ENCODE peak calls at places on chromosomes 4 and X, in six cellular contexts. D, V, Q, T, K and H are unnamed samples.

GRCh38 chrX:110941906-110942305 is 146.3 kb upstream of the CHRDL1 start:
- DNase-seq in T (no peak), K (no peak), V (no peak), D (no peak), Q (no peak), H (no peak)

GRCh38 chr4:148284526-148285193 is 157.6 kb downstream of the NR3C2 start:
- DNase-seq in K (no peak), Q (no peak), V (no peak), T (peak; percentile 6), D (no peak), H (no peak)

GRCh38 chrX:42149281-42149680 is 225.9 kb upstream of the CASK start:
- DNase-seq in D (no peak), V (no peak), Q (no peak), T (no peak), K (no peak), H (no peak)

GRCh38 chr4:122045533-122045932 is 93.7 kb upstream of the TRPC3 start:
- DNase-seq in D (no peak), K (no peak), V (peak; percentile 75), Q (no peak), T (peak; percentile 97), H (no peak)

GRCh38 chrX:108209006-108209554 is 117.5 kb downstream of the ATG4A start:
- DNase-seq in Q (no peak), V (peak; percentile 43), K (no peak), T (no peak), D (no peak), H (no peak)

GRCh38 chrX:51336584-51336983 is 4.0 kb downstream of the NUDT10 start:
- DNase-seq in T (peak; percentile 47), V (peak; percentile 54), K (no peak), D (no peak), Q (peak; percentile 5), H (no peak)

GRCh38 chr4:125689839-125690238 is 375.1 kb downstream of the FAT4 start:
- DNase-seq in T (no peak), D (no peak), V (no peak), Q (no peak), K (no peak), H (no peak)

GRCh38 chrX:36640232-36640631 is 367.9 kb upstream of the FAM47C start:
- DNase-seq in K (no peak), D (no peak), Q (no peak), T (no peak), V (no peak), H (no peak)

GRCh38 chr4:19707876-19708275 is 543.8 kb upstream of the SLIT2 start:
- DNase-seq in D (no peak), T (no peak), Q (no peak), V (no peak), K (no peak), H (no peak)

GRCh38 chr4:12968345-12968744 is 515.8 kb downstream of the RAB28 start:
- DNase-seq in K (no peak), D (no peak), T (no peak), V (no peak), Q (no peak), H (no peak)

GRCh38 chrX:50579955-50580354 is 109.3 kb upstream of the DGKK start:
- DNase-seq in Q (peak; percentile 7), D (no peak), K (no peak), T (peak; percentile 74), V (peak; percentile 64), H (no peak)

GRCh38 chr4:95106408-95106928 is 348.7 kb downstream of the BMPR1B start:
- DNase-seq in T (peak; percentile 28), V (no peak), D (no peak), Q (no peak), K (no peak), H (no peak)

GRCh38 chr4:13906727-13907126 is 279.2 kb upstream of the BOD1L1 start:
- DNase-seq in T (no peak), D (no peak), V (no peak), Q (no peak), K (no peak), H (no peak)

GRCh38 chrX:7242613-7243012 is 94.7 kb upstream of the PUDP start:
- DNase-seq in T (no peak), K (no peak), Q (no peak), V (no peak), D (no peak), H (no peak)

GRCh38 chrX:53714580-53715335 is 28.2 kb upstream of the HUWE1 start:
- DNase-seq in V (no peak), K (no peak), T (peak; percentile 89), Q (no peak), D (no peak), H (peak; percentile 55)

GRCh38 chrX:40108084-40108958 is 10.6 kb upstream of the BCOR start:
- DNase-seq in Q (no peak), D (peak; percentile 76), V (peak; percentile 81), K (peak; percentile 93), T (peak; percentile 62), H (no peak)

GRCh38 chr4:35358001-35358584 is 886.2 kb downstream of the ARAP2 start:
- DNase-seq in D (no peak), T (peak; percentile 55), K (no peak), Q (no peak), V (no peak), H (no peak)

GRCh38 chr4:145043306-145043705 is 54.7 kb downstream of the ANAPC10 start:
- DNase-seq in T (no peak), V (peak; percentile 8), K (no peak), Q (no peak), D (no peak), H (no peak)

GRCh38 chrX:56726609-56727008 is 2.4 kb upstream of the NBDY start:
- DNase-seq in K (no peak), D (no peak), V (peak; percentile 42), Q (peak; percentile 7), T (peak; percentile 56), H (no peak)

GRCh38 chr4:6031831-6032230 is 13.6 kb upstream of the C4orf50 start:
- DNase-seq in T (no peak), D (no peak), V (no peak), K (no peak), Q (no peak), H (no peak)

GRCh38 chrX:55187281-55187680 is 32.9 kb upstream of the PAGE5 start:
- DNase-seq in D (no peak), K (no peak), T (peak; percentile 26), V (no peak), Q (no peak), H (no peak)

GRCh38 chr4:173526034-173526482 is 4.0 kb downstream of the HAND2 start:
- DNase-seq in V (no peak), Q (no peak), T (no peak), K (no peak), D (no peak), H (no peak)
- H3K4me3 ChIP-seq in V (no peak overlapping the region), Q (no peak overlapping the region), T (no peak overlapping the region), K (no peak overlapping the region), D (peak overlapping the region; percentile 59), H (no peak overlapping the region)

GRCh38 chr4:86848732-86849617 is at the start of gene SLC10A6:
- DNase-seq in D (no peak), T (no peak), V (no peak), Q (peak; percentile 32), K (no peak), H (no peak)

GRCh38 chr4:86846921-86847320 is 2.3 kb downstream of the SLC10A6 start:
- DNase-seq in K (no peak), T (no peak), Q (no peak), V (no peak), D (no peak), H (no peak)

GRCh38 chr4:86847576-86847975 is 1.6 kb downstream of the SLC10A6 start:
- DNase-seq in Q (no peak), T (peak; percentile 34), V (no peak), D (no peak), K (no peak), H (no peak)

GRCh38 chr4:86845593-86845992 is 3.6 kb downstream of the SLC10A6 start:
- DNase-seq in V (no peak), K (no peak), Q (no peak), T (no peak), D (no peak), H (no peak)

GRCh38 chr4:86848136-86848535 is 1.0 kb downstream of the SLC10A6 start:
- DNase-seq in Q (no peak), D (no peak), K (no peak), T (no peak), V (no peak), H (no peak)
- H3K4me3 ChIP-seq in Q (peak overlapping the region; percentile 12), D (peak overlapping the region; percentile 4), K (peak overlapping the region; percentile 34), T (no peak overlapping the region), V (no peak overlapping the region), H (no peak overlapping the region)

GRCh38 chr4:108144451-108144850 is 24.3 kb downstream of the LEF1 start:
- DNase-seq in V (no peak), T (no peak), D (no peak), Q (no peak), K (no peak), H (no peak)
- H3K4me3 ChIP-seq in V (no peak overlapping the region), T (no peak overlapping the region), D (no peak overlapping the region), Q (no peak overlapping the region), K (no peak overlapping the region), H (no peak overlapping the region)

GRCh38 chr4:169079942-169080827 is 70.1 kb upstream of the CBR4 start:
- DNase-seq in Q (peak; percentile 69), D (peak; percentile 75), T (peak; percentile 76), V (no peak), K (peak; percentile 85), H (no peak)

GRCh38 chr4:169085015-169085414 is 75.0 kb upstream of the CBR4 start:
- DNase-seq in K (no peak), T (no peak), D (no peak), V (no peak), Q (no peak), H (no peak)

GRCh38 chr4:169080970-169081369 is 70.9 kb upstream of the CBR4 start:
- DNase-seq in D (no peak), K (no peak), V (no peak), T (peak; percentile 25), Q (peak; percentile 75), H (no peak)
- H3K4me3 ChIP-seq in D (no peak overlapping the region), K (no peak overlapping the region), V (no peak overlapping the region), T (peak overlapping the region; percentile 54), Q (no peak overlapping the region), H (no peak overlapping the region)

GRCh38 chr4:30939684-30940083 is 219.5 kb downstream of the PCDH7 start:
- DNase-seq in V (no peak), Q (no peak), T (no peak), D (no peak), K (no peak), H (no peak)

GRCh38 chr4:30941641-30942040 is 221.5 kb downstream of the PCDH7 start:
- DNase-seq in K (no peak), Q (no peak), D (no peak), V (no peak), T (no peak), H (no peak)

GRCh38 chr4:30943356-30943755 is 223.2 kb downstream of the PCDH7 start:
- DNase-seq in K (no peak), Q (no peak), V (no peak), D (no peak), T (no peak), H (no peak)

DNA sequence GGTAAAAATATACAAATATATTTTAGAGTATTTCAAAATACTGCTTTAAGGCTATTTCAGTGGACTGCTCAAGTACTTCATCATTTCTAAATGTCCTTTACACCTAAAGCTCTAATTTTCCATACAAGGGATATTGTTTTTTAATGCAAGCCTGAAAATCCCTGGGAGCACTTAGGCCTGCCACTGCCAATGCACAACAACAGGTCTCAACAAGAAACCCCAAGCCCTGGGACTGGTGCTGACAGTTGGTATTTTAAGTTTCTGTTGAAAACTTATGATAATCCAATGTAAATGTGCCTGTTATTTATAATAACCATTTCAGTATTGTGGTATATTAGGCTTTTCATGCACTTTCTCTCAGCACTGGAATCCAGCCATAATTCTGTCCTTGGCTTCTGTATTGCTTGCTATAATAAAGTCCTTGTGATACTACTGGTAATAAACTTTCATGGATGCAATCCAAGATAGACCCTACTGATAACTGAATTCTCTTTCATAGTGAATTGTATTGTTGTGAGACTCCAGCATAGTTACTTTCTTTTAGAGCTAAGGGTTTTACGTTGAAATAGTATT is 218.9 kb downstream of the PCDH7 start:
- DNase-seq in V (no peak), K (no peak), T (no peak), Q (no peak), D (no peak), H (no peak)
- H3K4me3 ChIP-seq in V (no peak overlapping the region), K (no peak overlapping the region), T (no peak overlapping the region), Q (no peak overlapping the region), D (no peak overlapping the region), H (no peak overlapping the region)